ENCODE peak calls at places on chromosomes 3 and 15, in six cellular contexts. G, Y, W, S, M and H are unnamed samples.
A peak's percentile ranks its signal among the peaks of the same experiment; 100 is the strongest.

GRCh38 chr15:100457201-100457600 is 71.5 kb downstream of the CERS3 start:
- DNase-seq in Y (no peak), S (no peak), G (no peak), M (peak; percentile 17), W (no peak), H (no peak)

GRCh38 chr3:188298585-188298984 is 144.6 kb downstream of the LPP start:
- DNase-seq in M (no peak), S (peak; percentile 25), W (no peak), G (no peak), Y (no peak), H (no peak)

GRCh38 chr3:122094125-122094524 is 39.0 kb downstream of the CD86 start:
- DNase-seq in G (no peak), S (no peak), M (no peak), W (no peak), Y (no peak), H (peak; percentile 83)

GRCh38 chr3:197454014-197454413 is 101.8 kb downstream of the BDH1 start:
- DNase-seq in M (no peak), Y (no peak), W (no peak), S (peak; percentile 47), G (no peak), H (peak; percentile 68)

GRCh38 chr3:33074217-33075067 is 22.5 kb downstream of the GLB1 start:
- DNase-seq in M (peak; percentile 74), G (peak; percentile 51), W (peak; percentile 50), Y (peak; percentile 43), S (peak; percentile 70), H (peak; percentile 85)

GRCh38 chr3:54969652-54970051 is 41.8 kb upstream of the LRTM1 start:
- DNase-seq in S (peak; percentile 20), Y (no peak), W (peak; percentile 43), G (no peak), M (no peak), H (no peak)

GRCh38 chr15:50636146-50636545 is 50.5 kb downstream of the TRPM7 start:
- DNase-seq in M (no peak), W (no peak), Y (no peak), S (no peak), G (no peak), H (no peak)

GRCh38 chr3:190546881-190547510 is 33.1 kb downstream of the IL1RAP start:
- DNase-seq in W (no peak), S (peak; percentile 7), Y (no peak), M (no peak), G (no peak), H (no peak)

GRCh38 chr3:133459400-133459799 is 59.5 kb downstream of the BFSP2 start:
- DNase-seq in Y (no peak), M (no peak), G (no peak), W (peak; percentile 15), S (no peak), H (no peak)

GRCh38 chr3:71454513-71455423 is 128.8 kb downstream of the FOXP1 start:
- DNase-seq in W (no peak), Y (no peak), S (no peak), M (no peak), G (no peak), H (no peak)

GRCh38 chr3:60609446-60609845 is 641.8 kb downstream of the FHIT start:
- DNase-seq in G (no peak), M (peak; percentile 20), S (no peak), Y (no peak), W (peak; percentile 5), H (no peak)

GRCh38 chr3:111392911-111393351 is 149.1 kb upstream of the CD96 start:
- DNase-seq in Y (no peak), M (no peak), W (no peak), S (peak; percentile 25), G (no peak), H (no peak)

GRCh38 chr3:41975421-41976103 is 13.7 kb upstream of the ULK4 start:
- DNase-seq in M (no peak), Y (no peak), G (no peak), S (no peak), W (no peak), H (no peak)

GRCh38 chr3:86563358-86563970 is 427.5 kb downstream of the VGLL3 start:
- DNase-seq in M (peak; percentile 46), G (peak; percentile 5), S (no peak), W (no peak), Y (peak; percentile 0), H (peak; percentile 41)

GRCh38 chr15:49270541-49271421 is 100.7 kb downstream of the GALK2 start:
- DNase-seq in W (no peak), Y (no peak), G (peak; percentile 52), S (no peak), M (peak; percentile 68), H (no peak)

GRCh38 chr3:30685267-30685667 is 78.9 kb downstream of the TGFBR2 start:
- DNase-seq in S (no peak), G (no peak), Y (no peak), M (peak; percentile 53), W (no peak), H (no peak)

GRCh38 chr3:30688776-30689175 is 82.4 kb downstream of the TGFBR2 start:
- DNase-seq in W (no peak), G (no peak), S (no peak), Y (peak; percentile 24), M (peak; percentile 69), H (no peak)

GRCh38 chr3:30686176-30686575 is 79.8 kb downstream of the TGFBR2 start:
- DNase-seq in S (no peak), G (no peak), M (no peak), Y (no peak), W (no peak), H (no peak)

GRCh38 chr3:30687930-30688570 is 81.6 kb downstream of the TGFBR2 start:
- DNase-seq in W (no peak), S (no peak), Y (no peak), M (no peak), G (no peak), H (no peak)

GRCh38 chr3:30686799-30687198 is 80.4 kb downstream of the TGFBR2 start:
- DNase-seq in S (no peak), Y (no peak), W (no peak), M (no peak), G (no peak), H (no peak)
- H3K4me3 ChIP-seq in S (no peak overlapping the region), Y (no peak overlapping the region), W (no peak overlapping the region), M (no peak overlapping the region), G (no peak overlapping the region), H (no peak overlapping the region)

GRCh38 chr15:60551147-60551780 is 72.3 kb upstream of the ICE2 start:
- DNase-seq in S (no peak), W (no peak), Y (no peak), G (no peak), M (no peak), H (peak; percentile 91)
- H3K4me3 ChIP-seq in S (no peak overlapping the region), W (no peak overlapping the region), Y (no peak overlapping the region), G (no peak overlapping the region), M (no peak overlapping the region), H (peak overlapping the region; percentile 7)

GRCh38 chr3:58576716-58577115 is 475 bp downstream of the FAM107A start:
- DNase-seq in S (no peak), Y (no peak), W (no peak), G (no peak), M (no peak), H (no peak)
- H3K4me3 ChIP-seq in S (no peak overlapping the region), Y (no peak overlapping the region), W (no peak overlapping the region), G (no peak overlapping the region), M (no peak overlapping the region), H (no peak overlapping the region)

GRCh38 chr3:62319570-62320243 is 53.6 kb downstream of the FEZF2 start:
- DNase-seq in W (no peak), S (no peak), G (no peak), M (no peak), Y (no peak), H (no peak)
- H3K4me3 ChIP-seq in W (peak overlapping the region; percentile 56), S (peak overlapping the region; percentile 74), G (peak overlapping the region; percentile 85), M (peak overlapping the region; percentile 82), Y (peak overlapping the region; percentile 84), H (peak overlapping the region; percentile 54)

GRCh38 chr15:34793901-34794300 is 1.4 kb downstream of the ACTC1 start:
- DNase-seq in G (no peak), Y (no peak), W (no peak), M (no peak), S (no peak), H (no peak)
- H3K4me3 ChIP-seq in G (no peak overlapping the region), Y (no peak overlapping the region), W (peak overlapping the region; percentile 77), M (no peak overlapping the region), S (no peak overlapping the region), H (no peak overlapping the region)

DNA sequence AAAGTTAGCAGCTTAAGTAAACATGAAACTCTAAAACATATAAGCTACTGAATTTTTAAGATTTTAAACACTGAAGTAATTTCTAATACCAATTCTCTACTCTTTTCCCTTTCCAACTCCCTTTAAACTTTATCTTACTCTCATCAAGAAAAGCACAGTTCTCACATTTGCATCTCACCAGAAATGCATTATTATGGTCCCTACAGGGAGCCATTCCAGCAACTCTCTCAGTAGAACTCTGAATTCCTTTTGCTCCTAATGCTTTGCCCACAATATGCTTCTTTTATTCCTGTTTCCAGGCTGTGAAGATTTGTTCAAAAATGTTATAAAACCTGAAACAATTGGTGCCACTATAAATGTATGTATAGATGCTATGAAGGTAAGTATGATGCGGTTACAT is 83.4 kb downstream of the TFDP2 start:
- DNase-seq in G (no peak), W (no peak), Y (no peak), S (no peak), M (no peak), H (no peak)
- H3K4me3 ChIP-seq in G (no peak overlapping the region), W (no peak overlapping the region), Y (no peak overlapping the region), S (no peak overlapping the region), M (no peak overlapping the region), H (no peak overlapping the region)

GRCh38 chr3:177740270-177740669 is 543.0 kb upstream of the TBL1XR1 start:
- DNase-seq in W (no peak), S (no peak), Y (no peak), M (no peak), G (no peak), H (no peak)
- H3K4me3 ChIP-seq in W (no peak overlapping the region), S (no peak overlapping the region), Y (no peak overlapping the region), M (no peak overlapping the region), G (no peak overlapping the region), H (no peak overlapping the region)

GRCh38 chr15:74959643-74959939 is 3.0 kb upstream of the RPP25 start:
- DNase-seq in W (no peak), S (no peak), M (no peak), Y (no peak), G (no peak), H (no peak)
- H3K4me3 ChIP-seq in W (no peak overlapping the region), S (no peak overlapping the region), M (no peak overlapping the region), Y (no peak overlapping the region), G (peak overlapping the region; percentile 96), H (no peak overlapping the region)